ENCODE peak calls at places on chromosome 15, in six cellular contexts. E is tibial artery; V is body of pancreas; R is CD8-positive, alpha-beta memory T cell; A is Karpas-422; Z is mucosa of descending colon. I is an unnamed sample. For H3K4me1 and H3K9me3, the result is how much of the 10 kb centered on the place peaks cover.

GRCh38 chr15:69140306-69140705 is 20.1 kb upstream of the GLCE start:
- DNase-seq in E (no peak), V (no peak), R (no peak), A (no peak), Z (no peak), I (no peak)

GRCh38 chr15:22806156-22806555 is 19.7 kb downstream of the NIPA1 start:
- DNase-seq in E (peak), V (no peak), R (no peak), A (no peak), Z (no peak), I (no peak)

GRCh38 chr15:32824777-32825176 is 107.0 kb downstream of the GREM1 start:
- DNase-seq in E (no peak), V (no peak), R (no peak), A (no peak), Z (no peak), I (no peak)

GRCh38 chr15:47991376-47991775 is 129.4 kb upstream of the SLC24A5 start:
- DNase-seq in E (no peak), V (no peak), R (no peak), A (no peak), Z (no peak), I (no peak)

GRCh38 chr15:21260966-21261395 is 179.3 kb downstream of the POTEB3 start:
- DNase-seq in E (peak), V (peak), R (no peak), A (no peak), Z (peak), I (no peak)

GRCh38 chr15:40878785-40879184 is 4.8 kb upstream of the RHOV start:
- DNase-seq in E (no peak), V (no peak), R (no peak), A (no peak), Z (no peak), I (no peak)

GRCh38 chr15:96360581-96361308 is 30.2 kb downstream of the NR2F2 start:
- DNase-seq in E (no peak), V (no peak), R (no peak), A (no peak), Z (no peak), I (no peak)

GRCh38 chr15:65805019-65805738 is 13.1 kb upstream of the DENND4A start:
- DNase-seq in E (no peak), V (peak), R (no peak), A (no peak), Z (no peak), I (no peak)

GRCh38 chr15:73957276-73957675 is 31.0 kb downstream of the LOXL1 start:
- DNase-seq in E (peak), V (no peak), R (no peak), A (no peak), Z (no peak), I (no peak)

GRCh38 chr15:98889930-98890695 is 117.5 kb downstream of the PGPEP1L start:
- DNase-seq in E (no peak), V (no peak), R (no peak), A (no peak), Z (no peak), I (no peak)

GRCh38 chr15:79769081-79769481 is 127.7 kb downstream of the MTHFS start:
- DNase-seq in E (no peak), V (no peak), R (no peak), A (peak), Z (no peak), I (no peak)

GRCh38 chr15:37941779-37942178 is 7.3 kb downstream of the TMCO5A start:
- DNase-seq in E (no peak), V (no peak), R (no peak), A (no peak), Z (no peak), I (no peak)

GRCh38 chr15:40280260-40281056 is 2.4 kb downstream of the ANKRD63 start:
- DNase-seq in E (no peak), V (no peak), R (no peak), A (no peak), Z (no peak), I (no peak)

GRCh38 chr15:73225358-73226015 is 143.3 kb downstream of the HCN4 start:
- DNase-seq in E (no peak), V (no peak), R (peak), A (no peak), Z (peak), I (no peak)

GRCh38 chr15:59296181-59296617 is 76.5 kb downstream of the MYO1E start:
- DNase-seq in E (no peak), V (no peak), R (no peak), A (no peak), Z (no peak), I (no peak)

GRCh38 chr15:68209735-68210408 is 4.7 kb upstream of the CALML4 start:
- DNase-seq in E (peak), V (no peak), R (no peak), A (peak), Z (no peak), I (no peak)

GRCh38 chr15:78440375-78441373 is 2.7 kb downstream of the IREB2 start:
- DNase-seq in E (no peak), V (no peak), R (no peak), A (no peak), Z (no peak), I (peak)

GRCh38 chr15:48644498-48644826 is 1.0 kb downstream of the FBN1 start:
- DNase-seq in E (peak), V (peak), R (no peak), A (no peak), Z (no peak), I (no peak)

GRCh38 chr15:74461847-74462511 is 1.0 kb upstream of the UBL7 start:
- DNase-seq in E (peak), V (no peak), R (no peak), A (peak), Z (no peak), I (peak)

GRCh38 chr15:93047621-93048425 is 41.2 kb downstream of the RGMA start:
- DNase-seq in E (no peak), V (no peak), R (peak), A (no peak), Z (peak), I (no peak)

GRCh38 chr15:81336568-81336967 is 12.6 kb upstream of the STARD5 start:
- DNase-seq in E (no peak), V (no peak), R (peak), A (peak), Z (no peak), I (no peak)

GRCh38 chr15:64224508-64224907 is 61.7 kb upstream of the PPIB start:
- DNase-seq in E (no peak), V (peak), R (no peak), A (no peak), Z (no peak), I (peak)

GRCh38 chr15:53974121-53974520 is 4.1 kb upstream of the UNC13C start:
- DNase-seq in E (no peak), V (no peak), R (no peak), A (no peak), Z (no peak), I (no peak)

GRCh38 chr15:41494190-41494921 is 682 bp downstream of the ITPKA start:
- DNase-seq in E (no peak), V (peak), R (peak), A (no peak), Z (peak), I (peak)

GRCh38 chr15:46644493-46645481 is 1010.0 kb downstream of the SQOR start:
- DNase-seq in E (no peak), V (no peak), R (no peak), A (no peak), Z (no peak), I (no peak)

GRCh38 chr15:66808181-66808824 is 106.3 kb downstream of the SMAD6 start:
- DNase-seq in E (peak), V (no peak), R (no peak), A (no peak), Z (no peak), I (no peak)

GRCh38 chr15:80576519-80577090 is 118.5 kb upstream of the ABHD17C start:
- DNase-seq in E (no peak), V (no peak), R (no peak), A (no peak), Z (no peak), I (no peak)

GRCh38 chr15:100291106-100291505 is 50.7 kb downstream of the ADAMTS17 start:
- DNase-seq in E (no peak), V (no peak), R (no peak), A (no peak), Z (no peak), I (no peak)

GRCh38 chr15:90892023-90892422 is 7.7 kb downstream of the FES start:
- DNase-seq in E (peak), V (no peak), R (no peak), A (no peak), Z (no peak), I (no peak)

GRCh38 chr15:22888120-22888859 is 49.8 kb downstream of the NIPA2 start:
- DNase-seq in E (no peak), V (no peak), R (no peak), A (no peak), Z (no peak), I (no peak)

GRCh38 chr15:71329509-71330260 is 214.4 kb downstream of the THSD4 start:
- DNase-seq in E (no peak), V (no peak), R (no peak), A (no peak), Z (peak), I (no peak)

GRCh38 chr15:94295275-94295674 is 63.9 kb downstream of the MCTP2 start:
- DNase-seq in E (no peak), V (no peak), R (no peak), A (no peak), Z (no peak), I (no peak)
- H3K4me1 ChIP-seq in E (under half), V (under half), R (under half), A (under half), Z (under half), I (under half)

GRCh38 chr15:70244978-70245542 is 147.3 kb upstream of the TLE3 start:
- DNase-seq in E (no peak), V (no peak), R (no peak), A (no peak), Z (no peak), I (no peak)

GRCh38 chr15:70243686-70244540 is 146.2 kb upstream of the TLE3 start:
- DNase-seq in E (no peak), V (no peak), R (no peak), A (no peak), Z (no peak), I (no peak)

GRCh38 chr15:70246623-70247200 is 149.0 kb upstream of the TLE3 start:
- DNase-seq in E (no peak), V (no peak), R (no peak), A (no peak), Z (no peak), I (no peak)

GRCh38 chr15:70247281-70247680 is 149.6 kb upstream of the TLE3 start:
- DNase-seq in E (no peak), V (peak), R (no peak), A (no peak), Z (no peak), I (no peak)

DNA sequence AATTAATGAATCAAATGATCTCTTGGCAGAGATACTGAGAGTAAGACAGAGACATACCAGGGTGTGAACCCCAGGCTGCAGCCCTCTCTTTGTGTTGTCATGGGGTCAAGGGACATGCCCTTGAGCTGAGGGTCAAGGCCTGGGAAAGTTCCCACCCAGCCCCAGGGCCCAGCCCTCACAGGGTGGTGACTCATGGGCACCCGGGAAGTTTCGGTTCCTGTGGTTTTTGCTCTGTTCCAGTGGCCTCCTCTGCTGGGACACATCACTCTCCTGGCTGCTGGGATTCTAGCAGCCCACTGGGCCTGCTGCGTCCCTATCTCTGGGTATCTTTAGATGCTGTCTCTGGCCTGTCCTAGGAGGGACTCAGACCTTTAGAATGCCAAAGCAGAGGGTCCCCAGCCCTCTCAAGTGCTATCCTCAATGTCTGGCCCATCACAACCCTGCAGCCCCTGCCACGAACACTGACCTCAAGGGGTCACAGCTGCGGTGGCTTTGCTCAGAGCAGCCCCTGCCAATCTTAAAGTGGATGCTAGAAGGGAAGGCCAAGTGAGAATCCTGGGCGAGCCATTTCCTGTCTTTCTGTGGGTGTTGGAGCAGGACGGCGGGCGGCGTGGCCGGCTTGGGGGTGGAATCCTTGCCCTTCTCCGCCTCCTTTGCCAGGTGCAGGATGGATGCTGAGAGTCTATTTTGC is 148.4 kb upstream of the TLE3 start:
- DNase-seq in E (no peak), V (no peak), R (no peak), A (no peak), Z (no peak), I (no peak)
- H3K9me3 ChIP-seq in E (under half), V (under half), R (under half), A (under half), Z (under half), I (under half)

GRCh38 chr15:36595625-36596024 is 16.2 kb downstream of the CDIN1 start:
- DNase-seq in E (no peak), V (no peak), R (no peak), A (no peak), Z (no peak), I (no peak)

GRCh38 chr15:36589971-36590370 is 10.5 kb downstream of the CDIN1 start:
- DNase-seq in E (no peak), V (no peak), R (no peak), A (no peak), Z (no peak), I (no peak)

GRCh38 chr15:36591534-36592411 is 12.3 kb downstream of the CDIN1 start:
- DNase-seq in E (no peak), V (peak), R (no peak), A (no peak), Z (no peak), I (peak)

GRCh38 chr15:36594556-36595090 is 15.2 kb downstream of the CDIN1 start:
- DNase-seq in E (no peak), V (no peak), R (no peak), A (no peak), Z (no peak), I (no peak)

DNA sequence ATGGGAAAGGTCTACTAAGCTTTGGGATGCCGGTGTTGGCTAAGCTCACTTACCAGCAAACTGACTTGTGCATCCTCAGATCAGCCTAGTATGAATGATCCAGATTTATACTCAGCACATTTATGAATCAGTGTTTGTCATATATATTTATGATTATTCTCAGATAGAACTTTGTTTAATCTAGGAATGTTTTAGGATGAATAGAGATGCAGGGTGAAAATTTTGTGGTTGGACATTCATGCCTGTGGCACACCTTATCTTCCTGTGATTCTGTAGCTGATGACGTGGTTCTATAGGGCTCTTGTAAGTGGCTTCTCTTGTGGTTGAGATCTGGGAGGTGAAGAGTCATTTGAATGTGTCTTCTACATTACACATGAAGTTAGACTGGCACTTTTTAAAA is 11.4 kb downstream of the CDIN1 start:
- DNase-seq in E (no peak), V (no peak), R (no peak), A (no peak), Z (no peak), I (no peak)
- H3K4me1 ChIP-seq in E (under half), V (under half), R (under half), A (under half), Z (under half), I (under half)

DNA sequence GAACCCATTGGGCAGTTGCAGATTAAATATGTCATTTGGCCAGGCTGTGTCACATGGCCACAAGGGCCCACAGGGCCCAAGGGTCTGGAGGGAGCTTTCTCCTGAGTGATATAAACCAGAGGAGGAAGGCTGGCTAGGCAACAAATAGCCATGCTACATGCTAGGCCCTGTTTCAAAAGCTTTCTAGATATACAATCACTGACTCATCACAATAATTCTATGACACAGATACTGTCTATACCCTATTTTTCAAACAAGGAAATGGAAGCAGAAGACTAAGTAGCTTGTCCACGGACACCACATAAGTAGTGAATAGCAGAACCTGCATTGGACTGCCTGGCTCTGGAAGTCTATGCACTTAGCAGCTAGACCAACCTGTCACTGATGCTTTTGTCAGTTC is 625.4 kb downstream of the NTRK3 start:
- DNase-seq in E (no peak), V (no peak), R (no peak), A (no peak), Z (no peak), I (no peak)
- H3K9me3 ChIP-seq in E (under half), V (under half), R (under half), A (under half), Z (under half), I (under half)

GRCh38 chr15:60374628-60375081 is 23.1 kb downstream of the ANXA2 start:
- DNase-seq in E (peak), V (peak), R (no peak), A (no peak), Z (no peak), I (peak)

GRCh38 chr15:60375255-60375809 is 22.5 kb downstream of the ANXA2 start:
- DNase-seq in E (no peak), V (no peak), R (no peak), A (no peak), Z (no peak), I (no peak)

GRCh38 chr15:60373745-60374144 is 24.0 kb downstream of the ANXA2 start:
- DNase-seq in E (no peak), V (no peak), R (no peak), A (no peak), Z (no peak), I (no peak)

GRCh38 chr15:60374209-60374608 is 23.6 kb downstream of the ANXA2 start:
- DNase-seq in E (no peak), V (no peak), R (no peak), A (no peak), Z (no peak), I (no peak)

DNA sequence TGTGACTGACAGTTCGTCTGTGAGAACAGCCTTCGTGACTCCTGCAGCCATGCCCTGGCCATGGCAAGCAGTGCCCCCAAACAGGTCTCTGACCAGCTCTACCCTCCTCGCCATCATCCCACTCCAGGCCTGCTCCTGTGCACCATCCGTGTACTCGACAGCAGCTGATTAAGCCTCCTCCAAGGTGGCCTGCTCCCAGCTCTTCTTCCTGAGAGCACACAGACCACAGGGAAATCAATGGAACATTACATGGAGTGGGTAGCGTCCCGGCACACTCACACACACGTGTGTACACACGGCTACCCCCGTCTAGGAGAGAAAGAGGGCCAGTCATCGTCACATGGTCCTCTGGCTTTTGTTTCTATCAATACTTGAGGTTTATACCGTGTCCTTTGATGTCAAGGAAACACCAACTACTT is 21.1 kb downstream of the ANXA2 start:
- DNase-seq in E (no peak), V (no peak), R (no peak), A (no peak), Z (no peak), I (no peak)
- H3K4me1 ChIP-seq in E (half or more), V (half or more), R (under half), A (under half), Z (under half), I (under half)

DNA sequence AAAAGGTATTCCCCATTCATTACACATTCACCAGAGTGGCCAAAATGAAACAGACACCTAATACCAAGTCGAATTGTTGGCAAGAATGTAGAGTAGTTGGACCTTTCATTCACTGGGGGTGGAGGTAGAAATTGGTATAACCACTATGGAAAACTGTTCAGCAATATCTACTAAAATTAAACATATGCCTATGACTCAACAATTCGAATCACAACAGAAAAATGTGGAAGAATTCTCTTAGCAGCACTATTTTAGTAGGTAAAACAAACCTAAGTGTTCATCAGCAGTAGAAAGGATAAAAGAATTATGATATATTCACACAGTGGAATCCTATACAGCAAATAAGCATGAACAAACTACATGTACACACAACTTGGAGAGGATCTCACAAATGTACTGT is 30.6 kb downstream of the POLG start:
- DNase-seq in E (no peak), V (no peak), R (no peak), A (no peak), Z (no peak), I (no peak)
- H3K9me3 ChIP-seq in E (under half), V (under half), R (under half), A (under half), Z (under half), I (under half)